ENCODE peak calls at places on chromosomes 2 and 18, in seven cellular contexts. Q, Y, F, X, N, O and U are unnamed samples.

GRCh38 chr18:7950380-7951143 is 383.4 kb downstream of the PTPRM start:
- DNase-seq in Y (peak), N (peak), X (no peak), Q (no peak), O (peak), F (no peak), U (peak)

GRCh38 chr2:204505946-204506345 is 39.3 kb upstream of the PARD3B start:
- DNase-seq in O (no peak), N (no peak), Q (no peak), X (no peak), F (no peak), Y (no peak), U (peak)

GRCh38 chr18:74360852-74361640 is 45.4 kb downstream of the C18orf63 start:
- DNase-seq in Q (no peak), Y (no peak), X (no peak), N (no peak), F (no peak), O (peak), U (no peak)

GRCh38 chr18:54117853-54118773 is 106.4 kb downstream of the MBD2 start:
- DNase-seq in N (no peak), Q (no peak), O (no peak), X (no peak), Y (no peak), F (no peak), U (no peak)

GRCh38 chr2:48792030-48792429 is 36.5 kb upstream of the LHCGR start:
- DNase-seq in Y (no peak), Q (no peak), F (no peak), X (no peak), O (no peak), N (no peak), U (no peak)

GRCh38 chr2:214481204-214481603 is 70.3 kb downstream of the VWC2L start:
- DNase-seq in Y (no peak), O (no peak), F (no peak), Q (no peak), N (no peak), X (no peak), U (peak)

GRCh38 chr2:239363946-239364637 is 36.7 kb downstream of the HDAC4 start:
- DNase-seq in Y (no peak), X (no peak), O (no peak), Q (no peak), N (no peak), F (no peak), U (no peak)

GRCh38 chr2:42922293-42922692 is 129.9 kb upstream of the HAAO start:
- DNase-seq in O (no peak), X (no peak), N (no peak), F (no peak), Q (no peak), Y (no peak), U (no peak)

GRCh38 chr2:50649626-50650397 is 382.1 kb downstream of the NRXN1 start:
- DNase-seq in Q (no peak), N (no peak), Y (no peak), X (no peak), O (no peak), F (no peak), U (peak)

GRCh38 chr2:109623297-109623696 is 9.1 kb downstream of the SOWAHC start:
- DNase-seq in O (no peak), X (no peak), Q (no peak), F (no peak), Y (no peak), N (no peak), U (no peak)

GRCh38 chr2:136327162-136327852 is 209.4 kb upstream of the CXCR4 start:
- DNase-seq in F (peak), Q (peak), X (no peak), N (no peak), Y (peak), O (peak), U (peak)

GRCh38 chr2:180002198-180002597 is 4.9 kb downstream of the CWC22 start:
- DNase-seq in Y (no peak), F (no peak), Q (no peak), X (no peak), O (no peak), N (no peak), U (no peak)

DNA sequence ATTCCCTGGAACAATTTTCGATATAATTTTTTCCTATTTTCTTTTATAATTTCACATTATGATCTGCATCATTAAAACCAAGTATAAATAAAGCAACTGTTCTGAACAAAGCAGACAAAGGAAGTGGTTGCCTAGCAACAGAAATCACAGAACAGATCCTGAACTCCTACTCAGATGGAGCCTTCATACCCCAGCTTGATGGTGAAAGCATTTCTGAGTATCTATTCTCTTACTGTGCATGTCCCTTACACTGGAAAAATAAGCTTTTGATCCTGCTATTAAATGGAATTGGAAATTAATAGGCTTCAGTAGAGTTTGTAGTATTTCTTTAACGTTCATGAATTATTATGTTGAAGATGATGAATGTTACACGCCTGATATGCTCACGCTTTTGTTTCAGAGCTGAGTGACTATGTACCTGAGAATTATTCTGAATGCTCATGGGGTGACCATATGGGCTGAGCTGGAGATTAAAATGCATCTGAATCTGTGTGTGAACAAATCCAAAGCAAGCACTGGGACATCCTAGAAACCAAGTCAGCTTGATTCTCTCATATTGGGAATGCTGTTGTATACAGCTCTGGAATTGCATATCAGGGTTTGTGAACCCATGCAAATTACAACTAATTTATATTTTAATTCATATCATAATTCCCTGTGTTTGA is 254.0 kb downstream of the KCNJ3 start:
- DNase-seq in Q (peak), O (no peak), Y (no peak), X (no peak), F (no peak), N (no peak), U (no peak)
- TF ChIP-seq RFX5 in Q (no peak), O (no peak), Y (no peak), X (no peak), F (no peak), N (no peak), U (no peak)

GRCh38 chr2:188725981-188726380 is 248.2 kb upstream of the COL3A1 start:
- DNase-seq in X (no peak), N (no peak), Y (no peak), F (no peak), Q (no peak), O (no peak), U (peak)
- TF ChIP-seq RFX5 in X (no peak), N (no peak), Y (no peak), F (no peak), Q (no peak), O (no peak), U (no peak)

GRCh38 chr2:217616936-217617335 is 385.9 kb downstream of the TNS1 start:
- DNase-seq in N (no peak), Y (no peak), X (no peak), Q (no peak), F (no peak), O (no peak), U (peak)
- TF ChIP-seq RFX5 in N (no peak), Y (no peak), X (no peak), Q (no peak), F (no peak), O (no peak), U (no peak)

GRCh38 chr18:9174302-9174701 is 37.7 kb downstream of the ANKRD12 start:
- DNase-seq in Y (no peak), Q (no peak), O (no peak), X (no peak), F (no peak), N (no peak), U (no peak)

GRCh38 chr18:9177047-9177446 is 40.5 kb downstream of the ANKRD12 start:
- DNase-seq in F (no peak), X (no peak), Q (no peak), Y (no peak), O (no peak), N (no peak), U (no peak)

GRCh38 chr18:9173770-9174233 is 37.2 kb downstream of the ANKRD12 start:
- DNase-seq in X (no peak), Y (no peak), F (no peak), Q (no peak), O (no peak), N (no peak), U (no peak)

GRCh38 chr18:9175115-9175514 is 38.5 kb downstream of the ANKRD12 start:
- DNase-seq in Y (no peak), N (no peak), O (no peak), X (no peak), Q (no peak), F (no peak), U (no peak)

DNA sequence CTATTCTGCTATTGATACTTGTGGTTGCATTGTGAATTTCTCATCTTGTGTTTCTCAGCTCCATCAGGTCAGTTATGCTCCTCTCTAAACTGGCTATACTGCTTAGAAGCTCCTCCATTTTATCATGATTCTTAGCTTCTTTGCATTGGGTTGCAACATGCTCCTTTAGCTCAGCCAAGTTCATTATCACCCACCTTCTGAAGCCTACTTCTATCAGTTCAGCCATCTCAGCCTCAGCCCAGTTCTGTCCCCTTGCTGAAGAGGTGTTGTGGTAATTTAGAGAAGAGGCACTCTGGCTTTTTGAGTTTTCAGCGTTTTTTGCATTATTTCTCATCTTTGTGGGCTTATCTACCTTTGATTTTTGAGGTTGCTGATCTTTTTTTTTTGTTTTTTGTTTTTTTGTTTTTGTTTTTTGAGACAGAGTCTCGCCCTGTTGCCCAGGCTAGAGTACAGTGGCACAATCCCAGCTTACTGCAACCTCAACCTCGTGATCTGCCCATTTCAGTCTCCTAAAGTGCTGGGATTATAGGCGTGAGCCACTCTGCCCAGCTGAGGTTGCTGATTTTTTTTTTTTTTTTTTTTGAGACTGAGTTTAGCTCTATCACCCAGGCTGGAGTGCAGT is 36.0 kb downstream of the ANKRD12 start:
- DNase-seq in N (no peak), Y (no peak), Q (no peak), F (no peak), X (no peak), O (peak), U (no peak)
- TF ChIP-seq RFX5 in N (no peak), Y (no peak), Q (no peak), F (no peak), X (no peak), O (no peak), U (no peak)

GRCh38 chr18:36783792-36784191 is 45.0 kb downstream of the TPGS2 start:
- DNase-seq in O (no peak), X (no peak), Q (no peak), F (no peak), N (no peak), Y (no peak), U (no peak)

GRCh38 chr18:36782710-36783109 is 46.1 kb downstream of the TPGS2 start:
- DNase-seq in F (no peak), O (no peak), X (no peak), N (no peak), Y (no peak), Q (no peak), U (no peak)

GRCh38 chr18:36780748-36781147 is 48.1 kb downstream of the TPGS2 start:
- DNase-seq in Q (no peak), Y (no peak), X (no peak), N (no peak), F (no peak), O (no peak), U (peak)

DNA sequence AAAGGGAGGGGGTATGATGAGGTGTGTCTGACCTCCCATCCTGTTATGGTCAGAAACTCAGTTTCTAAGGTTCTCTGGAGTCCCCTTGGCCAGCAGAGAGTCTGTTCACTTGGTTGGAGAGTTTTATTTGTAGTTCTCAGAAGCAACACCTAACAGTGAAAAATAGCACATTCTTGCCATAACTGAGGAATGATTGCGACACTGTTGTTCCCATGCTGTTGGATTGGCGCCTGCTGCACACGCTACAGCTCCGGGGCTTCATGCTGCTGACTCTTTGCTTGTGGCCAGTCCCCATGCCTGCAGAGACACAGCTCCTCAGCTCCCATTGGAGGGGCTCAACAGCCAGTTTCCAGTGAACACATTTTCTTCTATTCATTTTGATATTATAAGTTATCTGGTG is 42.1 kb downstream of the TPGS2 start:
- DNase-seq in F (no peak), Y (peak), O (no peak), N (peak), X (no peak), Q (no peak), U (peak)
- TF ChIP-seq RFX5 in F (no peak), Y (no peak), O (no peak), N (no peak), X (no peak), Q (no peak), U (no peak)

GRCh38 chr2:164711246-164712138 is 90.2 kb upstream of the GRB14 start:
- DNase-seq in X (no peak), Y (peak), O (no peak), N (peak), F (no peak), Q (no peak), U (no peak)
- TF ChIP-seq RFX5 in X (no peak), Y (no peak), O (no peak), N (no peak), F (no peak), Q (no peak), U (no peak)

DNA sequence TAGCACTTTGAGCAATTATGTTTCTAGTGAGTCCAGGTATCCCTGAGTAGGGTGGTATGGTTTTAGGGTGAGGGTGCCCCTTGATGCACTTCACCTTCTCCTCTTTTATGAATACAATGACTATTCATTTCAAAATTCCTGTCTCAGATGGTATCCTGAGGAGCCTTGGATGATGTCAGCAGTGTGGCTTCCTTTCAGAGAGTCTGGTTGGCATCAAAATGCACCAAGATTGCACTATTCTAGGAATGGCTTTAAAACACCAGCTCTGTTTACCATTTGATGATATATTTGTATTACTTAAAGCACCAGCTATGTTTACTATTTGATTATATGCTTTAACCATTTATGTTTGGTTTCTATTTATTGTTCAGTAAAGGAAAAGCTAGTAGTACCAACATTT is 141.0 kb downstream of the FMNL2 start:
- DNase-seq in Y (peak), N (no peak), X (no peak), F (no peak), Q (no peak), O (no peak), U (no peak)
- TF ChIP-seq RFX5 in Y (no peak), N (no peak), X (no peak), F (no peak), Q (no peak), O (no peak), U (no peak)

DNA sequence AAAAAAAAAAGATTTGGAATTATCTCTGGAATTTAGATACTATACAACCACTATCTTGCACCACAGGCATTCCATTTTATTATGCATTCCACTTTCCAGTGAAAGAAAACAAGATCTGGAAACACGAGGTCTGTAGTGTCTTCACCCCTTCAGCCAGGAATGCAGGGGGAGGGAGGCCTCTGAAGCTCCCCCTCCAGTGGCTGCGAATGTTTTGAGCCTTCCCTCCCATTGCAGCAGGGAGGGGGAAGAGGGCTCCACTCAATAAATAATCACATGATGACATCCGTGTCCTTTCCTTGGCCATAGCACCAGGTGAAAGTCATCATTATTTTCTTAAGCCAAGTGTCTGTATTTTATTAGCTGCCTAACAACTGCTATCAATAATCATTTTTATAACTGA is 38.7 kb downstream of the ALPK2 start:
- DNase-seq in X (no peak), F (no peak), Q (no peak), O (no peak), Y (no peak), N (peak), U (peak)
- TF ChIP-seq RFX5 in X (no peak), F (no peak), Q (no peak), O (no peak), Y (no peak), N (no peak), U (no peak)

DNA sequence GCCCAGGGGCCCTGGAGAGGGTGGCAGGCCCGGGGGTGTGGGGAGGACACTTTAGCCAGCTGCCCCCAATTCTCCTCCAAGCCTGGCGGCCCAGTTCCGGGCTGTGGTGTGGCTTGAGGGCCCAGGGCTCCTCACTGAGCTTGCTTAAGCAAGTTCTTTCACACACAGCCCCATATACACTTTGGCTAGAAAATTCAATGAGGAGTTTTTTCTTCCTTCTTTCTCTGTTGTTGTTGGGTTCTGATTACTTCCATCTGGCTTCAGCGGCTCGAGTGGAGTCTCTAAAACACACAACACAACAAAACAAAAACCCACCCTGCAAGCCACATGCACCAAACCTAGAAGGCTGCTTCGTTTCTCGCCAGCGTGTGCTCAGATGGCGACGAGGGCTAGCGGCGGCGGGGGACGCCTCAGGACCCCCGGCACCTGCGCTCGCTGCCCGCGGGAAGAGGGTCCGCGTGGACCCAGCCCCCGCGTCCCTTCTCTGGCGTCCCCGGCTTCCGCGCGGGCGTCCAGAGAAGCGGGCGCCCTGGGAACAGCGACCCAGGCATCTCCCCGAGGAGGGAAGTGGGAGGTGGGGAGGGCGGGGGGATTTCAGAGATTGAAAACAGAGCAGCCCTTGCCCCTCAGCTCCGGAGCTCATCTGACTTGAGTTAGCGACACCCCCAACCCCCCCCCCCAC is 597 bp upstream of the GLI2 start:
- DNase-seq in O (no peak), N (no peak), Y (no peak), Q (peak), X (no peak), F (no peak), U (peak)
- TF ChIP-seq RFX5 in O (no peak), N (no peak), Y (no peak), Q (no peak), X (no peak), F (no peak), U (no peak)

DNA sequence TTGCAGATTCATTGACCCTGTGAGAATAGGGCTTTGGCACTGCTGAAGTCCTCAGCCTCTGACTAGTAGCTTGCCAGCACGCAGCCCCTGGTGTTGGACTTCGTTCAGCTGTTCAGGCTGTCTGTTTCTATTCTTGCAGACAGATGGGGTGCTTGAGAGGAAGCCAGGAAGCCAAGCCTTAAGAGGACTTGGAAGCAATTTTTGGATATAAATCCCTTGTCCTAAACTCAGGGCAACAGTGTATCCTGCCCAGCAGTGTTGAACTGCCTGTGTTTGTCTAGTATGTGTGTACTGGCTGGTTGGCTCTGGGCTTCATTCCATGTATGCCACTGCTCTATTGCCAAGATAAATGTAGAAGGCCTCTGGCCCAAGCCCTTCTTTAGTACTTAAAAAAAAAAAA is 108.6 kb downstream of the COMMD1 start:
- DNase-seq in N (peak), F (no peak), Q (peak), X (no peak), Y (peak), O (peak), U (peak)
- TF ChIP-seq RFX5 in N (no peak), F (no peak), Q (no peak), X (no peak), Y (no peak), O (no peak), U (no peak)